ENCODE peak calls at places on chromosomes 11 and 22, in four cellular contexts. D is neural progenitor cell, P is BE2C, W is ovary. U is an unnamed sample.

GRCh38 chr11:44623716-44624491 is 58.4 kb downstream of the CD82 start:
- DNase-seq in D (no peak), P (no peak), W (peak; percentile 11), U (peak; percentile 89)

GRCh38 chr11:69018924-69019323 is 5.9 kb upstream of the MRGPRF start:
- DNase-seq in D (no peak), P (no peak), W (no peak), U (no peak)

GRCh38 chr11:21711341-21711740 is 481.5 kb upstream of the ANO5 start:
- DNase-seq in D (no peak), P (no peak), W (no peak), U (no peak)

GRCh38 chr11:116062526-116063171 is 558.4 kb upstream of the CADM1 start:
- DNase-seq in D (no peak), P (peak; percentile 70), W (no peak), U (no peak)

GRCh38 chr22:33823552-33823951 is 96.7 kb downstream of the LARGE1 start:
- DNase-seq in D (no peak), P (no peak), W (no peak), U (no peak)

GRCh38 chr11:2551131-2551530 is 106.3 kb downstream of the KCNQ1 start:
- DNase-seq in D (no peak), P (peak; percentile 0), W (no peak), U (no peak)

GRCh38 chr11:43639920-43640319 is 40.6 kb upstream of the HSD17B12 start:
- DNase-seq in D (no peak), P (no peak), W (no peak), U (no peak)

GRCh38 chr22:30934053-30934452 is 34.5 kb downstream of the MORC2 start:
- DNase-seq in D (no peak), P (no peak), W (no peak), U (peak; percentile 55)

GRCh38 chr11:73292481-73292880 is 15.6 kb upstream of the ARHGEF17 start:
- DNase-seq in D (no peak), P (no peak), W (no peak), U (no peak)

GRCh38 chr11:61384271-61385242 is 7.8 kb upstream of the TMEM216 start:
- DNase-seq in D (peak; percentile 36), P (peak; percentile 19), W (no peak), U (no peak)

GRCh38 chr11:76669901-76670474 is 559 bp downstream of the LRRC32 start:
- DNase-seq in D (peak; percentile 46), P (peak; percentile 14), W (no peak), U (no peak)

GRCh38 chr11:101063706-101064105 is 65.9 kb downstream of the PGR start:
- DNase-seq in D (no peak), P (no peak), W (no peak), U (no peak)

GRCh38 chr11:101061606-101062005 is 68.0 kb downstream of the PGR start:
- DNase-seq in D (no peak), P (no peak), W (no peak), U (no peak)
- H3K36me3 ChIP-seq in D (no peaks in the 10 kb centered on the region), P (no peaks in the 10 kb centered on the region), W (no peaks in the 10 kb centered on the region), U (no peaks in the 10 kb centered on the region)

DNA sequence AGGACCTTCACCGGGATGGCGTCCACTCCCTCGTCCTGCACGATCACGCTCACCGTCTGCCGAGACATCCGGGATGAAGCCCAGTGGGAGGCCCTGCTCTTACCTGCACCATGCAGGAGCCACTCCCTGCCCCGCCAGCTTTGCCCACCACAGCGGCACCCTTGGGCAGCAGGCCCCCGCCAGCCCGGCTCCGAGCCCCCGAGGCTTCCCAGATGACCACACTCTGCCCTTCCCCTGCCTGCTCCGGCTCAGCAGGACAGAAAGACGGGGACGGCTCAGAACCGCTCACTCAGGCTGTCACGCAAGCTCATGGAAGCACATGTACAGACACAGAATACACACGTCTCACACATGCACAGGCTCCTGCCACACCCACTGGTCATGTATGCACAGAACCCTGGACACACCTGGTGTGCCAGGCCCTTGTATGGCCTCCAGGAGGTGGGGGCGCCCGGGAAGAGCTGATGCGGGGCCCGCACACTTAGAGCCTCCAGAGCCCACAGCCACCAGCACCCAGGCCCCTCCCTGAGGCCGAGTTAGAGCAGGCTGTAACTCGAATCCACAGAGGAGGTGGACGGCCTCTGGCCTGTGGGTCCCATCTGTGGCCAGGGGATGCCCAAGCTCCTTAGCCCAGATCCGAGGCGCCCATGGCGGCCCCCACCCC is 8.9 kb upstream of the MAPK11 start:
- DNase-seq in D (no peak), P (no peak), W (no peak), U (no peak)
- H3K36me3 ChIP-seq in D (no peaks in the 10 kb centered on the region), P (peaks cover 74% of the 10 kb centered on the region), W (peaks cover 4% of the 10 kb centered on the region), U (peaks cover 93% of the 10 kb centered on the region)

GRCh38 chr11:9577032-9577431 is 3.6 kb downstream of the WEE1 start:
- DNase-seq in D (no peak), P (no peak), W (no peak), U (no peak)
- H3K36me3 ChIP-seq in D (peaks cover 28% of the 10 kb centered on the region), P (peaks cover 47% of the 10 kb centered on the region), W (no peaks in the 10 kb centered on the region), U (peaks cover 18% of the 10 kb centered on the region)

GRCh38 chr11:12897390-12897789 is 111.7 kb upstream of the RASSF10 start:
- DNase-seq in D (no peak), P (no peak), W (no peak), U (no peak)
- H3K36me3 ChIP-seq in D (peaks cover 17% of the 10 kb centered on the region), P (peaks cover 45% of the 10 kb centered on the region), W (no peaks in the 10 kb centered on the region), U (peaks cover 15% of the 10 kb centered on the region)

U was measured in esophagus muscularis mucosa.